ENCODE peak calls at places on chromosomes 2 and 18, in nine cellular contexts. One of them, this sample, is unnamed.

GRCh38 chr2:199911877-199912161 is 726 bp downstream of the C2orf69 start:
- DNase-seq in omental fat pad: no peak
- DNase-seq in Daoy: no peak
- DNase-seq in activated CD4-positive, alpha-beta T cell treated with anti-CD3 and anti-CD28 coated beads for 1 hour: no peak
- DNase-seq in stimulated activated CD4-positive, alpha-beta T cell treated with anti-CD3 and anti-CD28 coated beads, Interleukin-1b, Interleukin-23, amount 100 ng/mL, for 1 hour: no peak
- DNase-seq in anterior cingulate cortex: no peak
- DNase-seq in NCI-H524 treated with DMSO at 0.1 percent for 48 hours: peak
- DNase-seq in DMS79: no peak
- DNase-seq in NCI-H1417 treated with DMSO at 0.1 percent for 48 hours: no peak
- DNase-seq in this sample: no peak

GRCh38 chr2:70984576-70985282 is 6.3 kb downstream of the ANKRD53 start:
- DNase-seq in omental fat pad: peak
- DNase-seq in NCI-H1417 treated with DMSO at 0.1 percent for 48 hours: no peak
- DNase-seq in stimulated activated CD4-positive, alpha-beta T cell treated with anti-CD3 and anti-CD28 coated beads, Interleukin-1b, Interleukin-23, amount 100 ng/mL, for 1 hour: peak
- DNase-seq in anterior cingulate cortex: peak
- DNase-seq in activated CD4-positive, alpha-beta T cell treated with anti-CD3 and anti-CD28 coated beads for 1 hour: peak
- DNase-seq in Daoy: peak
- DNase-seq in DMS79: no peak
- DNase-seq in NCI-H524 treated with DMSO at 0.1 percent for 48 hours: no peak
- DNase-seq in this sample: peak

GRCh38 chr2:226561962-226562361 is 237.7 kb downstream of the IRS1 start:
- DNase-seq in NCI-H1417 treated with DMSO at 0.1 percent for 48 hours: no peak
- DNase-seq in NCI-H524 treated with DMSO at 0.1 percent for 48 hours: no peak
- DNase-seq in omental fat pad: no peak
- DNase-seq in activated CD4-positive, alpha-beta T cell treated with anti-CD3 and anti-CD28 coated beads for 1 hour: no peak
- DNase-seq in Daoy: no peak
- DNase-seq in anterior cingulate cortex: no peak
- DNase-seq in stimulated activated CD4-positive, alpha-beta T cell treated with anti-CD3 and anti-CD28 coated beads, Interleukin-1b, Interleukin-23, amount 100 ng/mL, for 1 hour: no peak
- DNase-seq in DMS79: no peak
- DNase-seq in this sample: no peak

GRCh38 chr2:142180820-142181533 is 50.2 kb upstream of the LRP1B start:
- DNase-seq in Daoy: peak
- DNase-seq in NCI-H524 treated with DMSO at 0.1 percent for 48 hours: no peak
- DNase-seq in stimulated activated CD4-positive, alpha-beta T cell treated with anti-CD3 and anti-CD28 coated beads, Interleukin-1b, Interleukin-23, amount 100 ng/mL, for 1 hour: no peak
- DNase-seq in omental fat pad: no peak
- DNase-seq in activated CD4-positive, alpha-beta T cell treated with anti-CD3 and anti-CD28 coated beads for 1 hour: no peak
- DNase-seq in anterior cingulate cortex: no peak
- DNase-seq in NCI-H1417 treated with DMSO at 0.1 percent for 48 hours: no peak
- DNase-seq in DMS79: no peak
- DNase-seq in this sample: no peak

GRCh38 chr2:55054076-55054475 is 3.8 kb upstream of the RTN4 start:
- DNase-seq in activated CD4-positive, alpha-beta T cell treated with anti-CD3 and anti-CD28 coated beads for 1 hour: no peak
- DNase-seq in Daoy: no peak
- DNase-seq in NCI-H1417 treated with DMSO at 0.1 percent for 48 hours: no peak
- DNase-seq in NCI-H524 treated with DMSO at 0.1 percent for 48 hours: no peak
- DNase-seq in omental fat pad: no peak
- DNase-seq in anterior cingulate cortex: no peak
- DNase-seq in stimulated activated CD4-positive, alpha-beta T cell treated with anti-CD3 and anti-CD28 coated beads, Interleukin-1b, Interleukin-23, amount 100 ng/mL, for 1 hour: no peak
- DNase-seq in DMS79: no peak
- DNase-seq in this sample: no peak

GRCh38 chr2:134455426-134455825 is 201.6 kb downstream of the MGAT5 start:
- DNase-seq in Daoy: no peak
- DNase-seq in omental fat pad: no peak
- DNase-seq in NCI-H524 treated with DMSO at 0.1 percent for 48 hours: no peak
- DNase-seq in NCI-H1417 treated with DMSO at 0.1 percent for 48 hours: no peak
- DNase-seq in activated CD4-positive, alpha-beta T cell treated with anti-CD3 and anti-CD28 coated beads for 1 hour: no peak
- DNase-seq in anterior cingulate cortex: no peak
- DNase-seq in DMS79: no peak
- DNase-seq in stimulated activated CD4-positive, alpha-beta T cell treated with anti-CD3 and anti-CD28 coated beads, Interleukin-1b, Interleukin-23, amount 100 ng/mL, for 1 hour: no peak
- DNase-seq in this sample: no peak

GRCh38 chr2:237995036-237995435 is 28.2 kb downstream of the UBE2F start:
- DNase-seq in Daoy: no peak
- DNase-seq in activated CD4-positive, alpha-beta T cell treated with anti-CD3 and anti-CD28 coated beads for 1 hour: no peak
- DNase-seq in omental fat pad: no peak
- DNase-seq in NCI-H524 treated with DMSO at 0.1 percent for 48 hours: peak
- DNase-seq in DMS79: no peak
- DNase-seq in stimulated activated CD4-positive, alpha-beta T cell treated with anti-CD3 and anti-CD28 coated beads, Interleukin-1b, Interleukin-23, amount 100 ng/mL, for 1 hour: no peak
- DNase-seq in anterior cingulate cortex: no peak
- DNase-seq in NCI-H1417 treated with DMSO at 0.1 percent for 48 hours: no peak
- DNase-seq in this sample: no peak

GRCh38 chr2:227411320-227411989 is 23.7 kb upstream of the SCYGR1 start:
- DNase-seq in DMS79: no peak
- DNase-seq in activated CD4-positive, alpha-beta T cell treated with anti-CD3 and anti-CD28 coated beads for 1 hour: no peak
- DNase-seq in anterior cingulate cortex: no peak
- DNase-seq in NCI-H524 treated with DMSO at 0.1 percent for 48 hours: no peak
- DNase-seq in stimulated activated CD4-positive, alpha-beta T cell treated with anti-CD3 and anti-CD28 coated beads, Interleukin-1b, Interleukin-23, amount 100 ng/mL, for 1 hour: peak
- DNase-seq in omental fat pad: no peak
- DNase-seq in NCI-H1417 treated with DMSO at 0.1 percent for 48 hours: no peak
- DNase-seq in Daoy: peak
- DNase-seq in this sample: no peak

GRCh38 chr2:96241901-96242611 is 23.7 kb downstream of the TMEM127 start:
- DNase-seq in NCI-H524 treated with DMSO at 0.1 percent for 48 hours: no peak
- DNase-seq in Daoy: peak
- DNase-seq in activated CD4-positive, alpha-beta T cell treated with anti-CD3 and anti-CD28 coated beads for 1 hour: peak
- DNase-seq in NCI-H1417 treated with DMSO at 0.1 percent for 48 hours: no peak
- DNase-seq in anterior cingulate cortex: no peak
- DNase-seq in stimulated activated CD4-positive, alpha-beta T cell treated with anti-CD3 and anti-CD28 coated beads, Interleukin-1b, Interleukin-23, amount 100 ng/mL, for 1 hour: no peak
- DNase-seq in DMS79: no peak
- DNase-seq in omental fat pad: no peak
- DNase-seq in this sample: no peak

GRCh38 chr18:31497711-31498449 is at the start of gene DSG2:
- DNase-seq in stimulated activated CD4-positive, alpha-beta T cell treated with anti-CD3 and anti-CD28 coated beads, Interleukin-1b, Interleukin-23, amount 100 ng/mL, for 1 hour: no peak
- DNase-seq in activated CD4-positive, alpha-beta T cell treated with anti-CD3 and anti-CD28 coated beads for 1 hour: no peak
- DNase-seq in anterior cingulate cortex: no peak
- DNase-seq in Daoy: peak
- DNase-seq in DMS79: no peak
- DNase-seq in NCI-H524 treated with DMSO at 0.1 percent for 48 hours: no peak
- DNase-seq in NCI-H1417 treated with DMSO at 0.1 percent for 48 hours: no peak
- DNase-seq in omental fat pad: no peak
- DNase-seq in this sample: no peak

GRCh38 chr2:236622660-236623059 is 53.0 kb downstream of the ACKR3 start:
- DNase-seq in stimulated activated CD4-positive, alpha-beta T cell treated with anti-CD3 and anti-CD28 coated beads, Interleukin-1b, Interleukin-23, amount 100 ng/mL, for 1 hour: no peak
- DNase-seq in NCI-H1417 treated with DMSO at 0.1 percent for 48 hours: no peak
- DNase-seq in activated CD4-positive, alpha-beta T cell treated with anti-CD3 and anti-CD28 coated beads for 1 hour: no peak
- DNase-seq in Daoy: no peak
- DNase-seq in NCI-H524 treated with DMSO at 0.1 percent for 48 hours: no peak
- DNase-seq in omental fat pad: no peak
- DNase-seq in anterior cingulate cortex: no peak
- DNase-seq in DMS79: no peak
- DNase-seq in this sample: no peak

GRCh38 chr18:23716516-23716915 is 27.3 kb downstream of the LAMA3 start:
- DNase-seq in DMS79: no peak
- DNase-seq in NCI-H1417 treated with DMSO at 0.1 percent for 48 hours: no peak
- DNase-seq in anterior cingulate cortex: peak
- DNase-seq in Daoy: peak
- DNase-seq in activated CD4-positive, alpha-beta T cell treated with anti-CD3 and anti-CD28 coated beads for 1 hour: no peak
- DNase-seq in omental fat pad: no peak
- DNase-seq in NCI-H524 treated with DMSO at 0.1 percent for 48 hours: no peak
- DNase-seq in stimulated activated CD4-positive, alpha-beta T cell treated with anti-CD3 and anti-CD28 coated beads, Interleukin-1b, Interleukin-23, amount 100 ng/mL, for 1 hour: no peak
- DNase-seq in this sample: no peak

GRCh38 chr2:39632871-39633270 is 32.8 kb upstream of the TMEM178A start:
- DNase-seq in activated CD4-positive, alpha-beta T cell treated with anti-CD3 and anti-CD28 coated beads for 1 hour: no peak
- DNase-seq in omental fat pad: no peak
- DNase-seq in NCI-H1417 treated with DMSO at 0.1 percent for 48 hours: no peak
- DNase-seq in Daoy: peak
- DNase-seq in stimulated activated CD4-positive, alpha-beta T cell treated with anti-CD3 and anti-CD28 coated beads, Interleukin-1b, Interleukin-23, amount 100 ng/mL, for 1 hour: no peak
- DNase-seq in DMS79: no peak
- DNase-seq in anterior cingulate cortex: no peak
- DNase-seq in NCI-H524 treated with DMSO at 0.1 percent for 48 hours: no peak
- DNase-seq in this sample: no peak

GRCh38 chr18:50009772-50010171 is 185.2 kb downstream of the MYO5B start:
- DNase-seq in omental fat pad: no peak
- DNase-seq in NCI-H524 treated with DMSO at 0.1 percent for 48 hours: peak
- DNase-seq in stimulated activated CD4-positive, alpha-beta T cell treated with anti-CD3 and anti-CD28 coated beads, Interleukin-1b, Interleukin-23, amount 100 ng/mL, for 1 hour: no peak
- DNase-seq in NCI-H1417 treated with DMSO at 0.1 percent for 48 hours: no peak
- DNase-seq in activated CD4-positive, alpha-beta T cell treated with anti-CD3 and anti-CD28 coated beads for 1 hour: no peak
- DNase-seq in DMS79: peak
- DNase-seq in anterior cingulate cortex: no peak
- DNase-seq in Daoy: peak
- DNase-seq in this sample: no peak

GRCh38 chr2:212858496-212858895 is 292.9 kb downstream of the IKZF2 start:
- DNase-seq in NCI-H1417 treated with DMSO at 0.1 percent for 48 hours: no peak
- DNase-seq in Daoy: no peak
- DNase-seq in stimulated activated CD4-positive, alpha-beta T cell treated with anti-CD3 and anti-CD28 coated beads, Interleukin-1b, Interleukin-23, amount 100 ng/mL, for 1 hour: no peak
- DNase-seq in omental fat pad: no peak
- DNase-seq in activated CD4-positive, alpha-beta T cell treated with anti-CD3 and anti-CD28 coated beads for 1 hour: no peak
- DNase-seq in DMS79: no peak
- DNase-seq in NCI-H524 treated with DMSO at 0.1 percent for 48 hours: no peak
- DNase-seq in anterior cingulate cortex: no peak
- DNase-seq in this sample: no peak

GRCh38 chr2:179031731-179032408 is 18.1 kb downstream of the CCDC141 start:
- DNase-seq in stimulated activated CD4-positive, alpha-beta T cell treated with anti-CD3 and anti-CD28 coated beads, Interleukin-1b, Interleukin-23, amount 100 ng/mL, for 1 hour: no peak
- DNase-seq in NCI-H524 treated with DMSO at 0.1 percent for 48 hours: no peak
- DNase-seq in Daoy: no peak
- DNase-seq in omental fat pad: no peak
- DNase-seq in DMS79: peak
- DNase-seq in activated CD4-positive, alpha-beta T cell treated with anti-CD3 and anti-CD28 coated beads for 1 hour: no peak
- DNase-seq in anterior cingulate cortex: no peak
- DNase-seq in NCI-H1417 treated with DMSO at 0.1 percent for 48 hours: no peak
- DNase-seq in this sample: no peak

GRCh38 chr2:126639276-126639675 is 16.7 kb upstream of the GYPC start:
- DNase-seq in Daoy: no peak
- DNase-seq in NCI-H524 treated with DMSO at 0.1 percent for 48 hours: no peak
- DNase-seq in anterior cingulate cortex: no peak
- DNase-seq in DMS79: no peak
- DNase-seq in NCI-H1417 treated with DMSO at 0.1 percent for 48 hours: no peak
- DNase-seq in omental fat pad: no peak
- DNase-seq in activated CD4-positive, alpha-beta T cell treated with anti-CD3 and anti-CD28 coated beads for 1 hour: no peak
- DNase-seq in stimulated activated CD4-positive, alpha-beta T cell treated with anti-CD3 and anti-CD28 coated beads, Interleukin-1b, Interleukin-23, amount 100 ng/mL, for 1 hour: no peak
- DNase-seq in this sample: no peak

GRCh38 chr2:78861546-78861945 is 164.0 kb upstream of the REG3G start:
- DNase-seq in DMS79: no peak
- DNase-seq in NCI-H1417 treated with DMSO at 0.1 percent for 48 hours: no peak
- DNase-seq in stimulated activated CD4-positive, alpha-beta T cell treated with anti-CD3 and anti-CD28 coated beads, Interleukin-1b, Interleukin-23, amount 100 ng/mL, for 1 hour: no peak
- DNase-seq in activated CD4-positive, alpha-beta T cell treated with anti-CD3 and anti-CD28 coated beads for 1 hour: no peak
- DNase-seq in anterior cingulate cortex: no peak
- DNase-seq in Daoy: peak
- DNase-seq in NCI-H524 treated with DMSO at 0.1 percent for 48 hours: no peak
- DNase-seq in omental fat pad: no peak
- DNase-seq in this sample: no peak